ENCODE peak calls at places on chromosomes 16 and 17, in four cellular contexts. D is foreskin keratinocyte, H is sigmoid colon, K is HFFc6. N is an unnamed sample.

GRCh38 chr16:11743308-11744074 is 834 bp upstream of the TXNDC11 start:
- DNase-seq in D (no peak), H (peak), K (peak), N (peak)

GRCh38 chr16:13307861-13308260 is 406.5 kb downstream of the SHISA9 start:
- DNase-seq in D (peak), H (no peak), K (peak), N (no peak)

GRCh38 chr16:19135201-19135838 is 21.6 kb downstream of the ITPRIPL2 start:
- DNase-seq in D (no peak), H (no peak), K (no peak), N (no peak)

GRCh38 chr16:69821844-69822173 is 59.7 kb downstream of the WWP2 start:
- DNase-seq in D (no peak), H (no peak), K (no peak), N (no peak)

GRCh38 chr17:78329263-78330059 is 30.4 kb downstream of the SOCS3 start:
- DNase-seq in D (no peak), H (no peak), K (peak), N (no peak)

GRCh38 chr16:65916995-65917394 is 449.5 kb upstream of the CDH5 start:
- DNase-seq in D (no peak), H (no peak), K (no peak), N (no peak)

GRCh38 chr17:13074026-13074425 is 56.2 kb upstream of the ELAC2 start:
- DNase-seq in D (no peak), H (no peak), K (peak), N (peak)

GRCh38 chr16:57890752-57891111 is 80.2 kb downstream of the CNGB1 start:
- DNase-seq in D (no peak), H (no peak), K (no peak), N (no peak)

GRCh38 chr17:78137392-78138203 is 7.0 kb downstream of the TMC8 start:
- DNase-seq in D (no peak), H (no peak), K (no peak), N (peak)

GRCh38 chr17:61202564-61202963 is 197.1 kb upstream of the TBX2 start:
- DNase-seq in D (no peak), H (no peak), K (peak), N (no peak)

GRCh38 chr17:37148171-37148570 is 199.4 kb downstream of the AATF start:
- DNase-seq in D (no peak), H (no peak), K (no peak), N (no peak)

GRCh38 chr17:71441098-71441497 is 679.7 kb upstream of the SOX9 start:
- DNase-seq in D (peak), H (no peak), K (peak), N (no peak)

GRCh38 chr17:28225271-28225670 is 93.7 kb upstream of the TMEM97 start:
- DNase-seq in D (no peak), H (no peak), K (no peak), N (no peak)

GRCh38 chr17:39270923-39271322 is 45.2 kb upstream of the STAC2 start:
- DNase-seq in D (no peak), H (no peak), K (peak), N (peak)
- TF ChIP-seq CTCF in D (peak), H (no peak), K (peak), N (peak)

GRCh38 chr17:76781056-76781982 is 43.4 kb downstream of the MFSD11 start:
- DNase-seq in D (no peak), H (no peak), K (no peak), N (peak)
- TF ChIP-seq CTCF in D (peak), H (no peak), K (peak), N (no peak)

GRCh38 chr17:34776454-34776853 is 184.8 kb downstream of the CCT6B start:
- DNase-seq in D (no peak), H (no peak), K (no peak), N (no peak)
- TF ChIP-seq CTCF in D (no peak), H (no peak), K (no peak), N (no peak)

GRCh38 chr16:60792437-60792836 is 1243.8 kb downstream of the CDH8 start:
- DNase-seq in D (no peak), H (no peak), K (no peak), N (no peak)
- TF ChIP-seq CTCF in D (no peak), H (no peak), K (no peak), N (no peak)

DNA sequence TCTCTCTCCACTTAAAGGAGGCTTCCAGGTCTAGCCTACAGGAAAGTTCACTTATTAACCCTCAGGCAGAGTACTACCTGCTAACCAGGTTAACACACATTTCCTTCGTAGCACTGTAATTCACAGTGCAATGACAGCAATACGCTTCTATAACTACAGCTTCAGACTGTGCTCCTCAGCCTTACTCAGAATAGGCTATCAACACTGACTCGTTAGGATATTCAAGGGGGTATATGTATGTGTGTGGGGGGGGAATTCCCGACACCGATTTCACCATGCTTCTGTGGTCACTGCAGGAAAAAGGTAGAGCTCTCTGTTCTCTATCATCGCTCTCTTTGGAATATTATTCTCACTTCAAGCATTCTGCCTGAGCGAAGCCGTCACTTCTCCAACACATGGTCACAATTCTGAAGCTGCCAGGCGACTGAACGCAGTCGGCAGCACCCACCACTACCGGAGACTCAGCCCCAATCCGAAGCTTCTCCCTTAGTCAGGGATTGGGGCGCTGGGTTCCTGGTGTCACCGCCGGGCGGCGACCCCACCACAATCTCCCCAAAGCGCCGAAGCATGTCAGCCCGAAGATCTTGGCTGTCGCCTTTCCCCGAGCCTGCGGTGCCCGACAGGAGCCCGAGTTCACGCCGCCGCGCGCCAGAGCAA is 599 bp downstream of the GGA3 start:
- DNase-seq in D (no peak), H (no peak), K (no peak), N (peak)
- TF ChIP-seq CTCF in D (peak), H (no peak), K (peak), N (no peak)

GRCh38 chr16:87391950-87392822 is at the start of gene MAP1LC3B:
- DNase-seq in D (peak), H (peak), K (peak), N (peak)

GRCh38 chr16:87395181-87395842 is 3.2 kb downstream of the MAP1LC3B start:
- DNase-seq in D (no peak), H (peak), K (no peak), N (no peak)

GRCh38 chr16:87393680-87394055 is 1.5 kb downstream of the MAP1LC3B start:
- DNase-seq in D (no peak), H (peak), K (no peak), N (no peak)

GRCh38 chr16:87391324-87391949 is 699 bp upstream of the MAP1LC3B start:
- DNase-seq in D (no peak), H (peak), K (no peak), N (no peak)

GRCh38 chr16:87392823-87393679 is 915 bp downstream of the MAP1LC3B start:
- DNase-seq in D (no peak), H (peak), K (peak), N (peak)
- TF ChIP-seq CTCF in D (peak), H (peak), K (no peak), N (peak)